ENCODE peak calls at places on chromosomes 2 and 18, in six cellular contexts. One of them, this sample, is unnamed.

GRCh38 chr2:157837851-157838441 is 38.2 kb downstream of the ACVR1 start:
- DNase-seq in ovary: no peak
- DNase-seq in adrenal gland: peak; percentile 60
- DNase-seq in stomach: no peak
- DNase-seq in A549: no peak
- DNase-seq in heart left ventricle: peak; percentile 27
- DNase-seq in this sample: no peak

GRCh38 chr2:200300650-200301314 is 5.7 kb upstream of the SPATS2L start:
- DNase-seq in ovary: no peak
- DNase-seq in adrenal gland: no peak
- DNase-seq in stomach: no peak
- DNase-seq in A549: peak; percentile 15
- DNase-seq in heart left ventricle: no peak
- DNase-seq in this sample: no peak

GRCh38 chr18:54269924-54270844 is 867 bp downstream of the POLI start:
- DNase-seq in ovary: peak; percentile 33
- DNase-seq in adrenal gland: peak; percentile 68
- DNase-seq in stomach: peak; percentile 42
- DNase-seq in A549: peak; percentile 30
- DNase-seq in heart left ventricle: no peak
- DNase-seq in this sample: no peak

GRCh38 chr18:55401275-55401620 is 186.7 kb downstream of the TCF4 start:
- DNase-seq in ovary: no peak
- DNase-seq in adrenal gland: no peak
- DNase-seq in stomach: no peak
- DNase-seq in A549: no peak
- DNase-seq in heart left ventricle: no peak
- DNase-seq in this sample: no peak

GRCh38 chr2:118687698-118688097 is 159.8 kb downstream of the EN1 start:
- DNase-seq in ovary: no peak
- DNase-seq in adrenal gland: no peak
- DNase-seq in stomach: no peak
- DNase-seq in A549: no peak
- DNase-seq in heart left ventricle: no peak
- DNase-seq in this sample: no peak

GRCh38 chr2:7111626-7112025 is 194.4 kb downstream of the RNF144A start:
- DNase-seq in ovary: no peak
- DNase-seq in adrenal gland: no peak
- DNase-seq in stomach: no peak
- DNase-seq in A549: no peak
- DNase-seq in heart left ventricle: no peak
- DNase-seq in this sample: no peak

GRCh38 chr2:56519806-56520205 is 336.0 kb downstream of the CCDC85A start:
- DNase-seq in ovary: no peak
- DNase-seq in adrenal gland: no peak
- DNase-seq in stomach: no peak
- DNase-seq in A549: no peak
- DNase-seq in heart left ventricle: no peak
- DNase-seq in this sample: no peak

GRCh38 chr2:71919701-71920100 is 228.0 kb downstream of the CYP26B1 start:
- DNase-seq in ovary: no peak
- DNase-seq in adrenal gland: no peak
- DNase-seq in stomach: no peak
- DNase-seq in A549: no peak
- DNase-seq in heart left ventricle: no peak
- DNase-seq in this sample: no peak

GRCh38 chr2:225019100-225019499 is 23.2 kb downstream of the DOCK10 start:
- DNase-seq in ovary: no peak
- DNase-seq in adrenal gland: no peak
- DNase-seq in stomach: no peak
- DNase-seq in A549: no peak
- DNase-seq in heart left ventricle: no peak
- DNase-seq in this sample: no peak

GRCh38 chr2:127422631-127423475 is 4.6 kb downstream of the PROC start:
- DNase-seq in ovary: no peak
- DNase-seq in adrenal gland: no peak
- DNase-seq in stomach: peak; percentile 42
- DNase-seq in A549: no peak
- DNase-seq in heart left ventricle: no peak
- DNase-seq in this sample: no peak

GRCh38 chr2:127421116-127421800 is 3.0 kb downstream of the PROC start:
- DNase-seq in ovary: no peak
- DNase-seq in adrenal gland: no peak
- DNase-seq in stomach: peak; percentile 21
- DNase-seq in A549: no peak
- DNase-seq in heart left ventricle: no peak
- DNase-seq in this sample: no peak

GRCh38 chr2:127423476-127423840 is 5.2 kb downstream of the PROC start:
- DNase-seq in ovary: no peak
- DNase-seq in adrenal gland: no peak
- DNase-seq in stomach: peak; percentile 71
- DNase-seq in A549: no peak
- DNase-seq in heart left ventricle: no peak
- DNase-seq in this sample: no peak

GRCh38 chr2:127420039-127420864 is 2.0 kb downstream of the PROC start:
- DNase-seq in ovary: no peak
- DNase-seq in adrenal gland: no peak
- DNase-seq in stomach: peak; percentile 23
- DNase-seq in A549: no peak
- DNase-seq in heart left ventricle: no peak
- DNase-seq in this sample: no peak

DNA sequence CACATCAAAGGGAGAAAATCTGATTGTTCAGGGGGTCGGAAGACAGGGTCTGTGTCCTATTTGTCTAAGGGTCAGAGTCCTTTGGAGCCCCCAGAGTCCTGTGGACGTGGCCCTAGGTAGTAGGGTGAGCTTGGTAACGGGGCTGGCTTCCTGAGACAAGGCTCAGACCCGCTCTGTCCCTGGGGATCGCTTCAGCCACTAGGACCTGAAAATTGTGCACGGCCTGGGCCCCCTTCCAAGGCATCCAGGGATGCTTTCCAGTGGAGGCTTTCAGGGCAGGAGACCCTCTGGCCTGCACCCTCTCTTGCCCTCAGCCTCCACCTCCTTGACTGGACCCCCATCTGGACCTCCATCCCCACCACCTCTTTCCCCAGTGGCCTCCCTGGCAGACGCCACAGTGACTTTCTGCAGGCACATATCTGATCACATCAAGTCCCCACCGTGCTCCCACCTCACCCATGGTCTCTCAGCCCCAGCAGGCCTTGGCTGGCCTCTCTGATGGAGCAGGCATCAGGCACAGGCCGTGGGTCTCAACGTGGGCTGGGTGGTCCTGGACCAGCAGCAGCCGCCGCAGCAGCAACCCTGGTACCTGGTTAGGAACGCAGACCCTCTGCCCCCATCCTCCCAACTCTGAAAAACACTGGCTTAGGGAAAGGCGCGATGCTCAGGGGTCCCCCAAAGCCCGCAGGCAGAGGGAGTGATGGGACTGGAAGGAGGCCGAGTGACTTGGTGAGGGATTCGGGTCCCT is 3.8 kb downstream of the PROC start:
- DNase-seq in ovary: no peak
- DNase-seq in adrenal gland: no peak
- DNase-seq in stomach: peak; percentile 22
- DNase-seq in A549: no peak
- DNase-seq in heart left ventricle: no peak
- DNase-seq in this sample: no peak
- H3K4me3 ChIP-seq in ovary: no peak overlapping the region
- H3K4me3 ChIP-seq in adrenal gland: no peak overlapping the region
- H3K4me3 ChIP-seq in stomach: peak overlapping the region; percentile 56
- H3K4me3 ChIP-seq in A549: no peak overlapping the region
- H3K4me3 ChIP-seq in heart left ventricle: no peak overlapping the region
- H3K4me3 ChIP-seq in this sample: no peak overlapping the region

GRCh38 chr2:161160226-161161073 is at the start of gene TANK:
- DNase-seq in ovary: peak; percentile 91
- DNase-seq in adrenal gland: peak; percentile 95
- DNase-seq in stomach: peak; percentile 92
- DNase-seq in A549: peak; percentile 81
- DNase-seq in heart left ventricle: peak; percentile 91
- DNase-seq in this sample: peak; percentile 91

GRCh38 chr2:161158882-161159281 is 1.3 kb upstream of the TANK start:
- DNase-seq in ovary: no peak
- DNase-seq in adrenal gland: no peak
- DNase-seq in stomach: no peak
- DNase-seq in A549: no peak
- DNase-seq in heart left ventricle: no peak
- DNase-seq in this sample: no peak

GRCh38 chr2:161159829-161160225 is 401 bp upstream of the TANK start:
- DNase-seq in ovary: no peak
- DNase-seq in adrenal gland: no peak
- DNase-seq in stomach: no peak
- DNase-seq in A549: no peak
- DNase-seq in heart left ventricle: no peak
- DNase-seq in this sample: no peak

GRCh38 chr2:161163438-161163837 is 3.2 kb downstream of the TANK start:
- DNase-seq in ovary: no peak
- DNase-seq in adrenal gland: no peak
- DNase-seq in stomach: no peak
- DNase-seq in A549: no peak
- DNase-seq in heart left ventricle: no peak
- DNase-seq in this sample: no peak

DNA sequence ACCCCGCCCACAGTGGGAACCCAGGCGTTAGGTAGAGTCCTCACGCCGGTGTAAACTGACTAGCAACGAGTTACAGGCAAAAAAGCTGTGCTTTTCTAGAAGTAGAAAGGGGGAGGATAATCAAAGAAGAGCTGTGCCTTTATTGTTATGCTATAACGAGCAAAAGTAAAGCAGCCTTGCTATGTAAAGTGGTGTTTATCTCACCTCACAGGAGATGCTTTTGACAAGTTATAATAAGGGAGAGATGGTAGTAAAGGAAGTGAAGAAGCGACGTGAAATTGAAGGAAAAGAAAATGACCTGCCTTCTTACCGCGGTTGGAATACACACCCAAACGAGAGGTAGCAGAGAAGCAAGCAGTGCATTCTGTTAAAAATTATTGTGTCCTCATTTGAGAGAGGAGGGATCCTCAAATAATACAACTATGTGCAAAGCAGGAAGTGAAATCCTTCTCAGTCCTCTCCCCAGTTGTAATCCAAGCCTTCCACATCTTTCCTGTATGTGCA is 898 bp downstream of the TANK start:
- DNase-seq in ovary: no peak
- DNase-seq in adrenal gland: no peak
- DNase-seq in stomach: no peak
- DNase-seq in A549: no peak
- DNase-seq in heart left ventricle: no peak
- DNase-seq in this sample: no peak
- TF ChIP-seq CTCF in ovary: no peak
- TF ChIP-seq CTCF in adrenal gland: no peak
- TF ChIP-seq CTCF in stomach: no peak
- TF ChIP-seq CTCF in A549: no peak
- TF ChIP-seq CTCF in heart left ventricle: no peak
- TF ChIP-seq CTCF in this sample: no peak

GRCh38 chr2:217942731-217943335 is 60.0 kb downstream of the TNS1 start:
- DNase-seq in ovary: no peak
- DNase-seq in adrenal gland: peak; percentile 42
- DNase-seq in stomach: no peak
- DNase-seq in A549: no peak
- DNase-seq in heart left ventricle: peak; percentile 44
- DNase-seq in this sample: no peak
- TF ChIP-seq POLR2A in ovary: no peak
- TF ChIP-seq POLR2A in adrenal gland: no peak
- TF ChIP-seq POLR2A in stomach: no peak
- TF ChIP-seq POLR2A in A549: no peak
- TF ChIP-seq POLR2A in heart left ventricle: no peak
- TF ChIP-seq POLR2A in this sample: no peak

DNA sequence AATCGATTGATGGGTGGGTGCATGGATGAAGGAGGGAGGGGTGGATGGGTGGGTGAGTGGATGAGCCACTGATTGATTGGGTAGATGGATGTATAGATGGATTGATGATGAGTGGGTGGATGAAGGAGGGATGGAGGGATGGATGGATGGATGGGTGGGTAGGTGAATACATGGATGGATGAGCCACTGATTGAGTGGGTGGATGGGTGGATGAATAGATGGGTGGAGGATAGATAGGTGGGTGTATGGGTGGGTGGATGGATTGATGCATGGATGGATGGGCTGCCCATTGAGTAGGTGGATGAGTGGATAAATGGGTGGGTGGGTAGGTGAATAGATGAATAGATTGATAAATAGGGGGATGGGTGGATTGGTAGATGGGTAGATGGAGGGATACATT is 30.9 kb downstream of the MLPH start:
- DNase-seq in ovary: no peak
- DNase-seq in adrenal gland: no peak
- DNase-seq in stomach: no peak
- DNase-seq in A549: no peak
- DNase-seq in heart left ventricle: no peak
- DNase-seq in this sample: no peak
- H3K4me3 ChIP-seq in ovary: no peak overlapping the region
- H3K4me3 ChIP-seq in adrenal gland: no peak overlapping the region
- H3K4me3 ChIP-seq in stomach: no peak overlapping the region
- H3K4me3 ChIP-seq in A549: no peak overlapping the region
- H3K4me3 ChIP-seq in heart left ventricle: no peak overlapping the region
- H3K4me3 ChIP-seq in this sample: no peak overlapping the region

DNA sequence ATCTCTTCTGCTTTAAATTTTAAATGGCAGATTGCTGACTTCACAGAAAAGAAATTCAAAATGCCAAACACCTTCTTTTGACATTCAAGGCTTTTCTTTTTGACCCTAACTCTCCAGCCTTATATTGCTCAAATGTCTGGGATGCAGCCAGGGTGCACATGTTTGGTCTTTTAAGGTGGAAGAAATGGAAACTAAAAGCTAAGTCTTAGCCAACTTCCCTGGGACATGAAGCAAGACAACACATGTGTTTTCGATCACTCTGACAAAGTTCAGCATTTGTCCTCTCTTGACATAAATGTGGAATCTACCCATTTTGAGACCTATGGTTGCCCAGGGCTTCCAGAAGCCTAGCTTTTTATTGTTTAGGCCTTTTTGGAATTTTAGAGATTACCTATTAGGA is 161.6 kb downstream of the RDH14 start:
- DNase-seq in ovary: no peak
- DNase-seq in adrenal gland: no peak
- DNase-seq in stomach: no peak
- DNase-seq in A549: no peak
- DNase-seq in heart left ventricle: no peak
- DNase-seq in this sample: no peak
- TF ChIP-seq CTCF in ovary: no peak
- TF ChIP-seq CTCF in adrenal gland: no peak
- TF ChIP-seq CTCF in stomach: no peak
- TF ChIP-seq CTCF in A549: no peak
- TF ChIP-seq CTCF in heart left ventricle: no peak
- TF ChIP-seq CTCF in this sample: no peak

GRCh38 chr18:48929212-48929612 is 21.6 kb downstream of the SMAD7 start:
- DNase-seq in ovary: no peak
- DNase-seq in adrenal gland: no peak
- DNase-seq in stomach: no peak
- DNase-seq in A549: no peak
- DNase-seq in heart left ventricle: no peak
- DNase-seq in this sample: no peak
- TF ChIP-seq POLR2A in ovary: no peak
- TF ChIP-seq POLR2A in adrenal gland: no peak
- TF ChIP-seq POLR2A in stomach: no peak
- TF ChIP-seq POLR2A in A549: no peak
- TF ChIP-seq POLR2A in heart left ventricle: no peak
- TF ChIP-seq POLR2A in this sample: no peak